ENCODE peak calls at places on chromosomes 1 and 21, in six cellular contexts. L, W, U, H, T and G are unnamed samples.

GRCh38 chr1:158058339-158059025 is 65.0 kb downstream of the KIRREL1 start:
- DNase-seq in W (no peak), H (no peak), U (no peak), T (no peak), L (no peak), G (no peak)

GRCh38 chr1:37616330-37616729 is 18.4 kb downstream of the RSPO1 start:
- DNase-seq in H (no peak), U (no peak), T (no peak), L (no peak), W (no peak), G (no peak)

GRCh38 chr21:29817450-29817849 is 122.3 kb downstream of the GRIK1 start:
- DNase-seq in W (no peak), T (no peak), U (no peak), H (no peak), L (no peak), G (no peak)

GRCh38 chr1:235503333-235504121 is 725 bp downstream of the B3GALNT2 start:
- DNase-seq in W (no peak), H (peak; percentile 76), T (peak; percentile 67), L (peak; percentile 39), U (peak; percentile 68), G (no peak)

GRCh38 chr1:224183591-224184312 is 712 bp downstream of the DEGS1 start:
- DNase-seq in H (peak; percentile 63), W (peak; percentile 58), T (peak; percentile 47), L (peak; percentile 48), U (peak; percentile 66), G (no peak)

GRCh38 chr1:16081636-16082035 is 8.2 kb upstream of the FAM131C start:
- DNase-seq in L (no peak), W (no peak), T (no peak), U (no peak), H (no peak), G (no peak)

GRCh38 chr1:112026501-112026900 is 37.0 kb upstream of the KCND3 start:
- DNase-seq in U (no peak), H (no peak), L (no peak), T (no peak), W (no peak), G (no peak)

GRCh38 chr1:16978139-16978538 is 2.3 kb downstream of the MFAP2 start:
- DNase-seq in U (no peak), H (no peak), T (no peak), W (no peak), L (no peak), G (no peak)

GRCh38 chr1:216420263-216420662 is 3.0 kb downstream of the USH2A start:
- DNase-seq in U (no peak), W (no peak), L (no peak), H (no peak), T (no peak), G (no peak)

GRCh38 chr1:83131692-83131955 is 867.3 kb downstream of the TTLL7 start:
- DNase-seq in L (no peak), W (no peak), H (no peak), U (no peak), T (peak; percentile 96), G (no peak)

GRCh38 chr1:109777436-109777835 is 13.7 kb upstream of the EPS8L3 start:
- DNase-seq in U (peak; percentile 1), H (no peak), L (no peak), W (no peak), T (no peak), G (no peak)

GRCh38 chr1:109932232-109932631 is 21.6 kb downstream of the CSF1 start:
- DNase-seq in U (no peak), W (no peak), H (no peak), L (no peak), T (no peak), G (no peak)

GRCh38 chr1:2251786-2252185 is 23.7 kb downstream of the SKI start:
- DNase-seq in W (no peak), H (no peak), U (peak; percentile 80), L (no peak), T (peak; percentile 74), G (no peak)

GRCh38 chr1:26852701-26853100 is 10.2 kb upstream of the SFN start:
- DNase-seq in U (no peak), H (no peak), L (no peak), W (no peak), T (no peak), G (no peak)

GRCh38 chr1:26853600-26853999 is 9.3 kb upstream of the SFN start:
- DNase-seq in H (no peak), L (no peak), T (no peak), U (no peak), W (no peak), G (no peak)

GRCh38 chr1:26848947-26849774 is 13.8 kb upstream of the SFN start:
- DNase-seq in L (peak; percentile 80), U (no peak), W (no peak), H (no peak), T (peak; percentile 100), G (no peak)

GRCh38 chr1:26853156-26853555 is 9.8 kb upstream of the SFN start:
- DNase-seq in W (peak; percentile 90), L (peak; percentile 60), U (peak; percentile 80), H (peak; percentile 83), T (peak; percentile 99), G (no peak)

GRCh38 chr1:26851106-26851684 is 11.8 kb upstream of the SFN start:
- DNase-seq in L (no peak), H (no peak), W (no peak), U (no peak), T (peak; percentile 86), G (no peak)
- TF ChIP-seq CTCF in L (no peak), H (no peak), W (no peak), U (no peak), T (peak; percentile 44), G (peak; percentile 6)

GRCh38 chr1:232372431-232373225 is 257.3 kb downstream of the SIPA1L2 start:
- DNase-seq in W (no peak), L (no peak), U (no peak), H (no peak), T (no peak), G (no peak)

GRCh38 chr1:232369451-232369850 is 260.5 kb downstream of the SIPA1L2 start:
- DNase-seq in U (no peak), H (no peak), T (no peak), W (no peak), L (no peak), G (no peak)

GRCh38 chr1:232367293-232367692 is 262.6 kb downstream of the SIPA1L2 start:
- DNase-seq in H (no peak), W (no peak), T (peak; percentile 23), L (no peak), U (no peak), G (no peak)

GRCh38 chr1:232369912-232370311 is 260.0 kb downstream of the SIPA1L2 start:
- DNase-seq in U (no peak), W (no peak), L (no peak), H (no peak), T (no peak), G (no peak)

GRCh38 chr1:232368821-232369321 is 261.1 kb downstream of the SIPA1L2 start:
- DNase-seq in U (no peak), H (no peak), T (no peak), W (no peak), L (no peak), G (no peak)
- H3K4me3 ChIP-seq in U (no peak overlapping the region), H (no peak overlapping the region), T (no peak overlapping the region), W (no peak overlapping the region), L (no peak overlapping the region), G (no peak overlapping the region)

DNA sequence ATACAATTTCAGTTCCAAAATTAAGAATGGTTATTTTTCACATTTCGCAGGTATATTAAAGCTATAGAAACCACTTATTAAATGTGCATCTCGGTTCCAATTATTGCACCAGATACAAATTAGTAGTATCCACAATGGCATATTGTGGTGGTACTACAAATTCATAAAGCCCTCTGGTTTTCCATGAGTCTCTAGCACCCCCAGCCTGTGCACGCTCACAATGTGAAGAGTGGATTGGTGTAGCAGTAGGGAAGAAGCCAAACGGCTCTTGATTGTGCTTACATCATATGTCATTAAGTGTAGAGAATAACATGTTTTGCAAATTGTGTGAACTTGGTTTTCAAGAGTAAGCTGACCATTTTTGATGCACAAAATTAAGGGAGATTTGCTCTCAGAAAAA is 1.9 kb upstream of the BRINP3 start:
- DNase-seq in T (no peak), L (no peak), H (no peak), U (no peak), W (no peak), G (no peak)
- TF ChIP-seq CTCF in T (no peak), L (no peak), H (no peak), U (no peak), W (no peak), G (no peak)

GRCh38 chr1:161130266-161130665 is 2.2 kb downstream of the DEDD start:
- DNase-seq in W (no peak), T (no peak), L (no peak), H (no peak), U (no peak), G (no peak)
- H3K4me3 ChIP-seq in W (no peak overlapping the region), T (no peak overlapping the region), L (no peak overlapping the region), H (no peak overlapping the region), U (peak overlapping the region; percentile 56), G (no peak overlapping the region)

DNA sequence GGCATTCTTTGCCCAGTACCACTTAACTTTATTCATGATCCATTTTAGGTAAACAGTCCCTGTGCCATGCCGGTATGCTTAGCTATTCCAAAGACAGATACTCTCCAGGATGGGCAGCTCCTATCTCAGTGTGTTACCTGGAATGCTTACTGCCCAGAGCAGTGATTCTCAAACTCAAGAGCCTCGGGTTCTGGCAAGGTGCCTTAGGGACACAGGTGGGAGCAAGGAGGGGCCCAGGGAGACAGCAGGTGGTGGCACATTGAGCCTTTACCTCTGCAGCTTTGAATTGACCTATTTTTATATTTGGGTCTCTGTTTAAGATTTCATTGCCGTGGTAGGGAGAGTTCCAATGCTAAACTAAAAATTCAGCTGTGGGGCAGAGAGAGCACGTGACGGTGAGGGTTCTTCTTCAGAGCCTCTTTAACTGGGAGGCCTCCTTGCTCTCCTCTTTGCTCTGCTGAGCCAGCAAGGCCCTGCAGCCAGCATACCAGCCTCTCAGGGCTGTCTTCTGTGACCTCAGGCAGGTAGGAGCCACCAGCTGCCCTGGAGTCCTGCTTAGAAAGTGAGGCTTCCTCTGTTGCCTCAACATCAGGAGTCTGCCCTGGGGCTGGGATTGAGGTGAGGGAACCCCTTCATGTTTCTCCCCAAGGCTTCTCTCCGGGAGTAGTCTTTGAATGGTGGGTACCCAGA is 20.2 kb downstream of the PHGDH start:
- DNase-seq in T (no peak), U (no peak), L (no peak), W (no peak), H (no peak), G (no peak)
- TF ChIP-seq CTCF in T (no peak), U (no peak), L (no peak), W (no peak), H (no peak), G (no peak)